ENCODE peak calls at places on chromosomes 13 and 19, in seven cellular contexts. One of them, this sample, is unnamed.

GRCh38 chr13:98278068-98278619 is 101.1 kb upstream of the RNF113B start:
- DNase-seq in H1: no peak
- DNase-seq in uterus: no peak
- DNase-seq in stomach: no peak
- DNase-seq in HepG2: no peak
- DNase-seq in heart left ventricle: no peak
- DNase-seq in breast epithelium: no peak
- DNase-seq in this sample: no peak

GRCh38 chr13:35388979-35389378 is 87.5 kb downstream of the MAB21L1 start:
- DNase-seq in stomach: no peak
- DNase-seq in uterus: no peak
- DNase-seq in H1: no peak
- DNase-seq in breast epithelium: no peak
- DNase-seq in heart left ventricle: no peak
- DNase-seq in HepG2: no peak
- DNase-seq in this sample: no peak

GRCh38 chr13:97223711-97224461 is 1.8 kb downstream of the MBNL2 start:
- DNase-seq in uterus: peak
- DNase-seq in HepG2: peak
- DNase-seq in breast epithelium: no peak
- DNase-seq in stomach: peak
- DNase-seq in heart left ventricle: peak
- DNase-seq in H1: peak
- DNase-seq in this sample: no peak

GRCh38 chr13:77480071-77480470 is 55.4 kb upstream of the SCEL start:
- DNase-seq in heart left ventricle: no peak
- DNase-seq in HepG2: no peak
- DNase-seq in H1: no peak
- DNase-seq in breast epithelium: no peak
- DNase-seq in stomach: no peak
- DNase-seq in uterus: no peak
- DNase-seq in this sample: no peak

GRCh38 chr13:35499131-35500051 is 22.9 kb upstream of the MAB21L1 start:
- DNase-seq in heart left ventricle: peak
- DNase-seq in HepG2: no peak
- DNase-seq in breast epithelium: no peak
- DNase-seq in uterus: no peak
- DNase-seq in stomach: no peak
- DNase-seq in H1: no peak
- DNase-seq in this sample: no peak

GRCh38 chr13:43908156-43909126 is 28.7 kb downstream of the LACC1 start:
- DNase-seq in stomach: no peak
- DNase-seq in uterus: no peak
- DNase-seq in HepG2: peak
- DNase-seq in breast epithelium: no peak
- DNase-seq in heart left ventricle: no peak
- DNase-seq in H1: no peak
- DNase-seq in this sample: no peak

GRCh38 chr19:39971380-39971841 is 446 bp downstream of the PSMC4 start:
- DNase-seq in heart left ventricle: peak
- DNase-seq in stomach: peak
- DNase-seq in HepG2: no peak
- DNase-seq in breast epithelium: no peak
- DNase-seq in H1: no peak
- DNase-seq in uterus: no peak
- DNase-seq in this sample: no peak

GRCh38 chr13:26050568-26051230 is 1.1 kb downstream of the SHISA2 start:
- DNase-seq in heart left ventricle: peak
- DNase-seq in breast epithelium: no peak
- DNase-seq in stomach: peak
- DNase-seq in H1: peak
- DNase-seq in HepG2: no peak
- DNase-seq in uterus: no peak
- DNase-seq in this sample: no peak

GRCh38 chr13:27522847-27523246 is 72.5 kb upstream of the MTIF3 start:
- DNase-seq in uterus: no peak
- DNase-seq in H1: no peak
- DNase-seq in breast epithelium: no peak
- DNase-seq in stomach: no peak
- DNase-seq in HepG2: no peak
- DNase-seq in heart left ventricle: no peak
- DNase-seq in this sample: no peak

GRCh38 chr13:39781381-39781780 is 125.9 kb downstream of the COG6 start:
- DNase-seq in H1: no peak
- DNase-seq in heart left ventricle: no peak
- DNase-seq in HepG2: no peak
- DNase-seq in stomach: no peak
- DNase-seq in uterus: no peak
- DNase-seq in breast epithelium: no peak
- DNase-seq in this sample: no peak

GRCh38 chr19:47676811-47677210 is 36.4 kb upstream of the EHD2 start:
- DNase-seq in stomach: no peak
- DNase-seq in uterus: no peak
- DNase-seq in breast epithelium: no peak
- DNase-seq in HepG2: no peak
- DNase-seq in H1: no peak
- DNase-seq in heart left ventricle: no peak
- DNase-seq in this sample: no peak

GRCh38 chr13:103130681-103131210 is 64.5 kb upstream of the SLC10A2 start:
- DNase-seq in uterus: no peak
- DNase-seq in stomach: no peak
- DNase-seq in breast epithelium: no peak
- DNase-seq in HepG2: peak
- DNase-seq in heart left ventricle: no peak
- DNase-seq in H1: no peak
- DNase-seq in this sample: no peak

GRCh38 chr19:5216141-5216847 is 124.3 kb downstream of the PTPRS start:
- DNase-seq in breast epithelium: no peak
- DNase-seq in stomach: no peak
- DNase-seq in heart left ventricle: no peak
- DNase-seq in HepG2: no peak
- DNase-seq in H1: no peak
- DNase-seq in uterus: no peak
- DNase-seq in this sample: no peak

GRCh38 chr19:10836478-10837325 is 690 bp upstream of the TMED1 start:
- DNase-seq in stomach: peak
- DNase-seq in breast epithelium: peak
- DNase-seq in uterus: peak
- DNase-seq in heart left ventricle: peak
- DNase-seq in HepG2: no peak
- DNase-seq in H1: no peak
- DNase-seq in this sample: peak
- TF ChIP-seq POLR2A in stomach: no peak
- TF ChIP-seq POLR2A in breast epithelium: no peak
- TF ChIP-seq POLR2A in uterus: no peak
- TF ChIP-seq POLR2A in heart left ventricle: no peak
- TF ChIP-seq POLR2A in HepG2: no peak
- TF ChIP-seq POLR2A in H1: no peak
- TF ChIP-seq POLR2A in this sample: no peak

GRCh38 chr19:21910318-21910717 is 74.3 kb upstream of the ZNF43 start:
- DNase-seq in breast epithelium: no peak
- DNase-seq in H1: no peak
- DNase-seq in stomach: no peak
- DNase-seq in HepG2: no peak
- DNase-seq in uterus: no peak
- DNase-seq in heart left ventricle: no peak
- DNase-seq in this sample: no peak

GRCh38 chr19:21908066-21908465 is 72.1 kb upstream of the ZNF43 start:
- DNase-seq in HepG2: no peak
- DNase-seq in heart left ventricle: no peak
- DNase-seq in H1: no peak
- DNase-seq in uterus: no peak
- DNase-seq in stomach: no peak
- DNase-seq in breast epithelium: no peak
- DNase-seq in this sample: no peak

GRCh38 chr19:21902596-21902995 is 66.6 kb upstream of the ZNF43 start:
- DNase-seq in uterus: no peak
- DNase-seq in breast epithelium: no peak
- DNase-seq in stomach: no peak
- DNase-seq in heart left ventricle: no peak
- DNase-seq in HepG2: no peak
- DNase-seq in H1: no peak
- DNase-seq in this sample: no peak

GRCh38 chr19:21912654-21913053 is 76.7 kb upstream of the ZNF43 start:
- DNase-seq in H1: no peak
- DNase-seq in HepG2: no peak
- DNase-seq in uterus: no peak
- DNase-seq in stomach: no peak
- DNase-seq in heart left ventricle: no peak
- DNase-seq in breast epithelium: no peak
- DNase-seq in this sample: no peak

GRCh38 chr19:21907516-21907915 is 71.5 kb upstream of the ZNF43 start:
- DNase-seq in breast epithelium: no peak
- DNase-seq in stomach: no peak
- DNase-seq in H1: no peak
- DNase-seq in uterus: no peak
- DNase-seq in heart left ventricle: no peak
- DNase-seq in HepG2: no peak
- DNase-seq in this sample: no peak
- H3K27ac ChIP-seq in breast epithelium: no peak
- H3K27ac ChIP-seq in stomach: no peak
- H3K27ac ChIP-seq in H1: no peak
- H3K27ac ChIP-seq in uterus: no peak
- H3K27ac ChIP-seq in heart left ventricle: no peak
- H3K27ac ChIP-seq in HepG2: no peak
- H3K27ac ChIP-seq in this sample: no peak

GRCh38 chr19:55015126-55015525 is 22.9 kb downstream of the GP6 start:
- DNase-seq in HepG2: no peak
- DNase-seq in stomach: no peak
- DNase-seq in breast epithelium: no peak
- DNase-seq in uterus: no peak
- DNase-seq in heart left ventricle: no peak
- DNase-seq in H1: no peak
- DNase-seq in this sample: no peak

GRCh38 chr19:55016017-55016416 is 22.0 kb downstream of the GP6 start:
- DNase-seq in breast epithelium: no peak
- DNase-seq in H1: no peak
- DNase-seq in HepG2: no peak
- DNase-seq in uterus: no peak
- DNase-seq in stomach: no peak
- DNase-seq in heart left ventricle: no peak
- DNase-seq in this sample: no peak

GRCh38 chr19:55013596-55013995 is 24.5 kb downstream of the GP6 start:
- DNase-seq in stomach: no peak
- DNase-seq in heart left ventricle: no peak
- DNase-seq in H1: no peak
- DNase-seq in HepG2: no peak
- DNase-seq in uterus: no peak
- DNase-seq in breast epithelium: no peak
- DNase-seq in this sample: no peak

GRCh38 chr19:55014714-55015113 is 23.4 kb downstream of the GP6 start:
- DNase-seq in stomach: no peak
- DNase-seq in HepG2: no peak
- DNase-seq in heart left ventricle: no peak
- DNase-seq in breast epithelium: no peak
- DNase-seq in H1: no peak
- DNase-seq in uterus: no peak
- DNase-seq in this sample: no peak

DNA sequence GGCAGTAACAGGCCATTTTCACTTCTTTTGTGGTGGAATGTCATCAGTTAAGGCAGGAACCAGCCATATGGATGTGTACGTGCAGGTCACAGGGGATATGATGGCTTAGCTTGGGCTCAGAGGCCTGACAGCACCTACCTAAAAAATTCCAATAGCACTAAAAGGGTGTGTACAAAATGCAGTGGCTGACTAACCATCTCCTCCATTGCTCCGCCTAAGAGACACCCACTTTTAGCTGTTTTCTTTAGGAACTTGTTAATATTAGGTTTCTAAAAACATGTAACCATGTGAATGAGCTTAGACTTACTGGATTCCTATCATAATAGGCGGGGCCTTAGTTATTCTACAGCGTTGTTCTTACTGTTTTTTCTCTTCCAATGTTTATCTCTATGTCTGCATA is 25.8 kb downstream of the GP6 start:
- DNase-seq in heart left ventricle: no peak
- DNase-seq in uterus: no peak
- DNase-seq in stomach: no peak
- DNase-seq in breast epithelium: no peak
- DNase-seq in H1: no peak
- DNase-seq in HepG2: no peak
- DNase-seq in this sample: no peak
- TF ChIP-seq POLR2A in heart left ventricle: no peak
- TF ChIP-seq POLR2A in uterus: no peak
- TF ChIP-seq POLR2A in stomach: no peak
- TF ChIP-seq POLR2A in breast epithelium: no peak
- TF ChIP-seq POLR2A in H1: no peak
- TF ChIP-seq POLR2A in HepG2: no peak
- TF ChIP-seq POLR2A in this sample: no peak

DNA sequence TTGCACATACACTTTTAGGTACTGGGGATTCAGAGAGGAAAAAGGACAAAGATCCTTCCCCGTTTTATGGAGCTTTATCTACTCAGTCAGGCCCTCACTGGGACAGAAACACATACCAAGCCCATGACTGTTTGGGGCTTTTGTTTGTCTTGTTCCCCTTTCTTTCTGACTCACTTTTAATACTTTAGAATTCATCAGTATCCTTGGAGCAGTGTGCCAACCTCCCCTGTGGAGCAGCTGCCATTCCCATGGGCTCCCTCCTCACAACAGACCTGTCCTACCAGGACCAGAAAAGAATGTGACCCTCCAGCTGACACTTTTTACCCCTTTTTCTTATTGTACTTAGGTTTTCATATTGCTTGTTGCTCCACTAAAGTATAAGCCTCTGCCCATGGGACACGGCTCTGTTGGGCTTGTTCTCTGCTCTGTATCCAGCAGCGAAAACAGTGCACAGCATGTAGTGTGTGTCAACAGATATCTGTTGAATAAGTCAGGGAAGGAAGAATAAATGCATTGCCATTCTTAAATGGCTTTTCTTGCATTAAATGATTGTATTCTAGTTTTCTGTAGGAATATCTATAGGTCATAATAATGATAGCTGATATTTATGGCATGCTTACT is 431.1 kb downstream of the EFNB2 start:
- DNase-seq in heart left ventricle: no peak
- DNase-seq in HepG2: no peak
- DNase-seq in H1: no peak
- DNase-seq in stomach: no peak
- DNase-seq in uterus: no peak
- DNase-seq in breast epithelium: no peak
- DNase-seq in this sample: no peak
- H3K27ac ChIP-seq in heart left ventricle: no peak
- H3K27ac ChIP-seq in HepG2: no peak
- H3K27ac ChIP-seq in H1: no peak
- H3K27ac ChIP-seq in stomach: no peak
- H3K27ac ChIP-seq in uterus: no peak
- H3K27ac ChIP-seq in breast epithelium: no peak
- H3K27ac ChIP-seq in this sample: no peak

DNA sequence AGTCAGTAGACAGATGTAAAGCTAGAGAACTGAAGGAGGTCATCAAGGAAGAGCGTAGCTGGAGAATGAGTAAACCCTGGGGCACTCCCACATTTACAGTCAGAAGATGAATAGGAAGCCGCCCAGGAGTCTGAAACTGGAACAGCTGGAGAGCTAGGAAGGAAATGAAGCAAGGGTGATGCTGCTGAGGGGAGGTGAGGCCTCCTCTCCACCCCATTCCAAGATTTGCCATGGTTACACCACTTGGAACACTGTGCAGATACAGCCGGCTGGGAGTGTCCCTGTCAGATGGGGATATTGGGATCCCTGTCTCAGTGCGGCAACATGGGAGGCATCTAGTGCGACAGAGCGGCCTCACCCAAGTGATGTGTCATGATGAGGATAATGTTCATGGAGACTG is 51.8 kb upstream of the GPI start:
- DNase-seq in heart left ventricle: no peak
- DNase-seq in HepG2: no peak
- DNase-seq in stomach: no peak
- DNase-seq in uterus: no peak
- DNase-seq in H1: no peak
- DNase-seq in breast epithelium: no peak
- DNase-seq in this sample: no peak
- TF ChIP-seq POLR2A in heart left ventricle: no peak
- TF ChIP-seq POLR2A in HepG2: no peak
- TF ChIP-seq POLR2A in stomach: no peak
- TF ChIP-seq POLR2A in uterus: no peak
- TF ChIP-seq POLR2A in H1: no peak
- TF ChIP-seq POLR2A in breast epithelium: no peak
- TF ChIP-seq POLR2A in this sample: no peak